ENCODE peak calls at places on chromosomes 11 and 22, in seven cellular contexts. G, S, J, M, Y, X and H are unnamed samples.

GRCh38 chr22:27692243-27692642 is 109.3 kb downstream of the MN1 start:
- DNase-seq in G (no peak), S (no peak), J (no peak), M (no peak), Y (peak; percentile 68), X (peak; percentile 20), H (no peak)

GRCh38 chr11:65355013-65355775 is 643 bp downstream of the TIGD3 start:
- DNase-seq in G (peak; percentile 34), S (no peak), J (peak; percentile 69), M (peak; percentile 57), Y (no peak), X (no peak), H (peak; percentile 74)

GRCh38 chr11:76114238-76114637 is 92.1 kb downstream of the WNT11 start:
- DNase-seq in G (no peak), S (no peak), J (no peak), M (no peak), Y (no peak), X (no peak), H (no peak)

GRCh38 chr11:18100926-18101656 is 4.8 kb downstream of the SAAL1 start:
- DNase-seq in G (no peak), S (no peak), J (no peak), M (no peak), Y (no peak), X (no peak), H (no peak)

GRCh38 chr11:2802389-2803185 is 83.0 kb downstream of the CDKN1C start:
- DNase-seq in G (peak; percentile 13), S (peak; percentile 19), J (peak; percentile 11), M (peak; percentile 15), Y (no peak), X (no peak), H (peak; percentile 42)

GRCh38 chr11:113034591-113034990 is 73.4 kb downstream of the NCAM1 start:
- DNase-seq in G (no peak), S (no peak), J (no peak), M (no peak), Y (peak; percentile 39), X (no peak), H (no peak)

GRCh38 chr11:117725048-117725734 is 71.8 kb downstream of the DSCAML1 start:
- DNase-seq in G (no peak), S (no peak), J (no peak), M (no peak), Y (no peak), X (no peak), H (peak; percentile 46)

GRCh38 chr11:116911981-116912734 is 74.7 kb upstream of the APOA1 start:
- DNase-seq in G (no peak), S (no peak), J (no peak), M (no peak), Y (peak; percentile 14), X (no peak), H (no peak)

GRCh38 chr11:32829680-32830412 is at the start of gene PRRG4:
- DNase-seq in G (peak; percentile 55), S (peak; percentile 50), J (peak; percentile 92), M (peak; percentile 84), Y (peak; percentile 76), X (peak; percentile 16), H (peak; percentile 67)

GRCh38 chr11:32029721-32030120 is 61.2 kb upstream of the RCN1 start:
- DNase-seq in G (no peak), S (no peak), J (no peak), M (no peak), Y (peak; percentile 68), X (no peak), H (no peak)

GRCh38 chr11:116111546-116111945 is 607.3 kb upstream of the CADM1 start:
- DNase-seq in G (no peak), S (no peak), J (no peak), M (no peak), Y (no peak), X (no peak), H (no peak)

GRCh38 chr11:64605248-64605560 is 14.2 kb downstream of the SLC22A12 start:
- DNase-seq in G (no peak), S (no peak), J (no peak), M (no peak), Y (no peak), X (no peak), H (no peak)

GRCh38 chr22:28141614-28142013 is 222.6 kb upstream of the PITPNB start:
- DNase-seq in G (no peak), S (no peak), J (no peak), M (no peak), Y (peak; percentile 83), X (peak; percentile 77), H (no peak)

GRCh38 chr22:30292069-30292970 is 3.0 kb upstream of the CASTOR1 start:
- DNase-seq in G (no peak), S (no peak), J (no peak), M (no peak), Y (no peak), X (no peak), H (no peak)

GRCh38 chr11:118059231-118059940 is 17.5 kb upstream of the TMPRSS4 start:
- DNase-seq in G (no peak), S (no peak), J (no peak), M (no peak), Y (peak; percentile 9), X (no peak), H (peak; percentile 46)

GRCh38 chr11:121059605-121060004 is 35.7 kb downstream of the TBCEL start:
- DNase-seq in G (no peak), S (no peak), J (no peak), M (no peak), Y (no peak), X (no peak), H (no peak)

GRCh38 chr11:65640483-65641207 is 2.7 kb downstream of the SIPA1 start:
- DNase-seq in G (peak; percentile 64), S (peak; percentile 64), J (peak; percentile 67), M (peak; percentile 52), Y (no peak), X (no peak), H (no peak)

GRCh38 chr11:119316729-119317591 is at the start of gene MCAM:
- DNase-seq in G (peak; percentile 50), S (peak; percentile 66), J (peak; percentile 42), M (no peak), Y (peak; percentile 56), X (peak; percentile 48), H (peak; percentile 86)

GRCh38 chr11:109138200-109138599 is 283.8 kb upstream of the C11orf87 start:
- DNase-seq in G (no peak), S (no peak), J (no peak), M (no peak), Y (peak; percentile 15), X (peak; percentile 11), H (no peak)

GRCh38 chr11:85947431-85948272 is 92.5 kb downstream of the CCDC83 start:
- DNase-seq in G (no peak), S (no peak), J (no peak), M (no peak), Y (peak; percentile 95), X (peak; percentile 93), H (no peak)

GRCh38 chr22:24107668-24108067 is 73.6 kb upstream of the SUSD2 start:
- DNase-seq in G (peak; percentile 89), S (peak; percentile 92), J (peak; percentile 58), M (peak; percentile 56), Y (peak; percentile 96), X (peak; percentile 90), H (peak; percentile 97)

GRCh38 chr11:67614730-67615454 is 8.2 kb downstream of the NDUFV1 start:
- DNase-seq in G (no peak), S (no peak), J (no peak), M (no peak), Y (no peak), X (no peak), H (no peak)
- H3K4me1 ChIP-seq in G (peaks cover 49% of the 10 kb centered on the region), S (peaks cover 12% of the 10 kb centered on the region), J (peaks cover 5% of the 10 kb centered on the region), M (no peaks in the 10 kb centered on the region), Y (no peaks in the 10 kb centered on the region), X (no peaks in the 10 kb centered on the region), H (peaks cover 16% of the 10 kb centered on the region)

GRCh38 chr22:46747646-46748045 is 9.6 kb upstream of the CERK start:
- DNase-seq in G (no peak), S (no peak), J (no peak), M (no peak), Y (no peak), X (no peak), H (no peak)

GRCh38 chr22:46748206-46748947 is 10.3 kb upstream of the CERK start:
- DNase-seq in G (no peak), S (no peak), J (no peak), M (no peak), Y (no peak), X (no peak), H (no peak)

GRCh38 chr22:46750530-46750800 is 12.0 kb upstream of the TBC1D22A start:
- DNase-seq in G (no peak), S (no peak), J (no peak), M (no peak), Y (no peak), X (no peak), H (no peak)

GRCh38 chr22:46749682-46750529 is 11.9 kb upstream of the CERK start:
- DNase-seq in G (no peak), S (no peak), J (no peak), M (no peak), Y (peak; percentile 58), X (no peak), H (peak; percentile 59)

DNA sequence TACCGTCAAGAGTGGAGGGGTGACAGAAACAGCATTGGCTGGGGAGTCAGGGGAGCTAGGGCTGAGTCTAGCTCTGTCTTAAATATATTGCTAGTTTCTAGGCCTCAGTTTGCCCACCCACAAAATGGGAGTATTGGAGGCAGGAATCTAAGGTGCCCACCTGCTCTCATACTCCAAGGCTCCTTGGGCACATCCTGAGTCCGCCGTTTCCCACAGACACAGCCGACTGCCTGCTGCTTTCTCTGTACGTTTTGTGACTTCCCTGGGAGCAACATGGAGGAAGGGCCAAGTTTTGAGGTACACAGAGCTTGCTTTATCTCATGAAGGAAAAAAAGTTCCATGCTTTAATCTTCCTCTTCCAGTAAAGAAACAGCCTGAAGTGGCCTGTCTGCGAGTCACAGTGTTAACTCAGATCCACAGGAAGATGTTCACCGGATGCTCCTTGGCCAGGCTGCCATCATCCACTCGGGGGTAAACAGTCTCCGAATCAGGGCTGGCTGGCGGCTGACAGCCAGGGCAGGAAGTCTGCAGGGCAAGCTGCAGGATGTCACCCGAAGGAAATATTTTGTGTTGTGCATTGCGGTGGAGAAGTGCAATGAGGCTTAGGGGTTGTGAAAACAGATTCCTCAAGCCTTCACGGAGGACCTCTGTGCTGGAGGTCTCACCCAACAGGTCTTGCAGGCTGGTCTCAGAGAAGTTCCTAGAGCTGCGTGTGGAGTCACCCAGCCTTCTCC is 11.1 kb upstream of the CERK start:
- DNase-seq in G (no peak), S (no peak), J (no peak), M (no peak), Y (peak; percentile 73), X (peak; percentile 49), H (peak; percentile 88)
- H3K4me1 ChIP-seq in G (peaks cover 62% of the 10 kb centered on the region), S (peaks cover 44% of the 10 kb centered on the region), J (peaks cover 36% of the 10 kb centered on the region), M (peaks cover 24% of the 10 kb centered on the region), Y (peaks cover 34% of the 10 kb centered on the region), X (peaks cover 29% of the 10 kb centered on the region), H (peaks cover 41% of the 10 kb centered on the region)

GRCh38 chr11:124082371-124082770 is 32.9 kb upstream of the VWA5A start:
- DNase-seq in G (no peak), S (no peak), J (no peak), M (no peak), Y (no peak), X (no peak), H (no peak)
- H3K4me1 ChIP-seq in G (no peaks in the 10 kb centered on the region), S (no peaks in the 10 kb centered on the region), J (no peaks in the 10 kb centered on the region), M (no peaks in the 10 kb centered on the region), Y (no peaks in the 10 kb centered on the region), X (no peaks in the 10 kb centered on the region), H (no peaks in the 10 kb centered on the region)

DNA sequence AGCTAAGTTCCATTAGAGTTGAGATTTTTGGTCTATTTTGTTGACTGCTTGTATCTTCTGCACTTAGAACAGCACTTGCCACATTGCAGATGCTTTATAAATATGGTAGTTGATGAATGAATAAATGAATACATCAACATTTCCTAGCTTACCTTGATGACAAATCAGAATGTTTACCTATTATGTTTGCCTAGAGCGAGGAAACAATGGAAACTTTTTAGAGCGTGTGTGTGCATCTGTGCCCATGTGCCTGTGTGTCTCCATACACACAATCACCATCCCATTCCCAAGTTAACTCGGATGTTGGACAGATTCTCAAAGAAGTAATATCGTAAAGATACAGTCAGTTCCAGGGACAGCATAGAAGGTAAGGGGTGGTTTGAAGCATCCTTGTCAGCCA is 139.1 kb downstream of the DBX1 start:
- DNase-seq in G (no peak), S (no peak), J (no peak), M (no peak), Y (no peak), X (no peak), H (no peak)
- H3K4me1 ChIP-seq in G (peaks cover 52% of the 10 kb centered on the region), S (peaks cover 18% of the 10 kb centered on the region), J (no peaks in the 10 kb centered on the region), M (no peaks in the 10 kb centered on the region), Y (no peaks in the 10 kb centered on the region), X (peaks cover 24% of the 10 kb centered on the region), H (peaks cover 48% of the 10 kb centered on the region)